ENCODE peak calls at places on chromosome 19, in five cellular contexts. L is heart right ventricle, O is HFF-Myc, G is HCT116, N is body of pancreas. X is an unnamed sample.

GRCh38 chr19:40594251-40594650 is 6.9 kb upstream of the LTBP4 start:
- DNase-seq in N (no peak), G (no peak), O (no peak), L (no peak), X (no peak)

GRCh38 chr19:10037367-10037766 is 24.1 kb downstream of the RDH8 start:
- DNase-seq in O (no peak), N (no peak), L (no peak), G (no peak), X (no peak)

GRCh38 chr19:32830231-32831014 is 39.1 kb downstream of the SLC7A9 start:
- DNase-seq in L (no peak), O (no peak), N (no peak), G (no peak), X (no peak)

GRCh38 chr19:13097331-13098258 is 5.1 kb downstream of the LYL1 start:
- DNase-seq in O (no peak), L (no peak), G (no peak), N (no peak), X (no peak)

GRCh38 chr19:12843999-12844732 is 5.9 kb downstream of the MAST1 start:
- DNase-seq in L (no peak), O (no peak), G (no peak), N (no peak), X (no peak)

GRCh38 chr19:27846944-27847343 is 1366.0 kb downstream of the UQCRFS1 start:
- DNase-seq in L (no peak), G (no peak), N (no peak), O (no peak), X (no peak)

GRCh38 chr19:13102666-13103584 is at the start of gene LYL1:
- DNase-seq in L (peak), N (peak), G (no peak), O (no peak), X (no peak)

GRCh38 chr19:48492925-48493717 is 18.5 kb downstream of the LMTK3 start:
- DNase-seq in G (peak), O (peak), N (peak), L (peak), X (peak)

GRCh38 chr19:55463583-55464031 is 944 bp downstream of the C19orf85 start:
- DNase-seq in O (no peak), N (no peak), L (no peak), G (no peak), X (no peak)

GRCh38 chr19:51750381-51751124 is 1.1 kb downstream of the FPR1 start:
- DNase-seq in L (no peak), N (no peak), G (no peak), O (no peak), X (no peak)

GRCh38 chr19:38247734-38248268 is 8.4 kb downstream of the PPP1R14A start:
- DNase-seq in O (no peak), L (no peak), G (no peak), N (peak), X (no peak)

GRCh38 chr19:1618157-1619093 is 13.2 kb upstream of the UQCR11 start:
- DNase-seq in G (peak), L (peak), O (no peak), N (peak), X (no peak)

GRCh38 chr19:17475541-17476115 is 5.3 kb downstream of the SLC27A1 start:
- DNase-seq in O (no peak), G (peak), N (peak), L (peak), X (no peak)

GRCh38 chr19:33638167-33639033 is 16.6 kb downstream of the CHST8 start:
- DNase-seq in G (no peak), O (no peak), N (no peak), L (no peak), X (no peak)

GRCh38 chr19:18113827-18114226 is 16.2 kb downstream of the MAST3 start:
- DNase-seq in L (no peak), O (no peak), G (no peak), N (no peak), X (no peak)

GRCh38 chr19:43290568-43291359 is 21.4 kb upstream of the PSG9 start:
- DNase-seq in N (no peak), O (peak), G (no peak), L (no peak), X (no peak)

GRCh38 chr19:2590630-2591399 is 111.7 kb downstream of the GNG7 start:
- DNase-seq in N (no peak), G (no peak), L (no peak), O (no peak), X (no peak)

GRCh38 chr19:17486545-17486944 is 16.2 kb downstream of the SLC27A1 start:
- DNase-seq in O (no peak), N (no peak), G (no peak), L (no peak), X (no peak)

GRCh38 chr19:55702131-55702627 is 27.2 kb downstream of the EPN1 start:
- DNase-seq in L (no peak), O (no peak), G (no peak), N (peak), X (no peak)

GRCh38 chr19:44800461-44800860 is 8.4 kb upstream of the BCAM start:
- DNase-seq in L (peak), G (no peak), N (peak), O (peak), X (peak)

GRCh38 chr19:13718733-13719132 is 45.6 kb upstream of the MRI1 start:
- DNase-seq in N (peak), O (no peak), L (no peak), G (no peak), X (peak)

GRCh38 chr19:44925114-44925891 is 10.9 kb downstream of the APOC1 start:
- DNase-seq in L (peak), N (peak), G (no peak), O (no peak), X (no peak)

GRCh38 chr19:7515091-7515470 is 822 bp upstream of the ZNF358 start:
- DNase-seq in O (no peak), N (no peak), G (no peak), L (peak), X (no peak)

GRCh38 chr19:58374200-58374599 is 6.6 kb downstream of the ZNF837 start:
- DNase-seq in L (no peak), G (no peak), N (no peak), O (no peak), X (no peak)

GRCh38 chr19:49497790-49498106 is 1.5 kb downstream of the RPS11 start:
- DNase-seq in N (no peak), O (no peak), G (no peak), L (no peak), X (no peak)

GRCh38 chr19:33248954-33249613 is 23.4 kb upstream of the SLC7A10 start:
- DNase-seq in L (no peak), O (no peak), G (no peak), N (no peak), X (no peak)

GRCh38 chr19:44050740-44051653 is 839 bp upstream of the ZNF223 start:
- DNase-seq in O (no peak), G (no peak), N (peak), L (no peak), X (no peak)

GRCh38 chr19:9507285-9507684 is 8.9 kb upstream of the ZNF560 start:
- DNase-seq in N (no peak), O (no peak), L (no peak), G (no peak), X (no peak)

GRCh38 chr19:1651061-1651547 is 1.3 kb downstream of the TCF3 start:
- DNase-seq in L (no peak), G (no peak), O (no peak), N (no peak), X (no peak)

GRCh38 chr19:15977690-15978089 is 28.9 kb downstream of the OR10H4 start:
- DNase-seq in O (no peak), G (no peak), L (no peak), N (no peak), X (no peak)

GRCh38 chr19:17953316-17953801 is 13.5 kb upstream of the KCNN1 start:
- DNase-seq in N (no peak), L (no peak), G (no peak), O (no peak), X (no peak)

GRCh38 chr19:17340871-17341357 is 3.6 kb downstream of the GTPBP3 start:
- DNase-seq in G (no peak), L (no peak), O (no peak), N (no peak), X (no peak)

GRCh38 chr19:3434630-3435553 is 45.4 kb downstream of the SMIM24 start:
- DNase-seq in O (peak), N (peak), G (peak), L (peak), X (peak)

GRCh38 chr19:37920591-37921450 is 13.8 kb downstream of the SIPA1L3 start:
- DNase-seq in G (no peak), N (peak), O (no peak), L (no peak), X (no peak)

GRCh38 chr19:6393074-6393981 is at the start of gene GTF2F1:
- DNase-seq in L (peak), N (peak), G (peak), O (peak), X (peak)
- TF ChIP-seq CTCF in L (no peak), N (no peak), G (no peak), O (no peak), X (peak)

GRCh38 chr19:19997656-19998268 is 41.5 kb downstream of the ZNF682 start:
- DNase-seq in L (peak), N (peak), G (no peak), O (no peak), X (no peak)
- TF ChIP-seq CTCF in L (peak), N (peak), G (peak), O (peak), X (peak)

GRCh38 chr19:47481460-47482052 is 2.5 kb downstream of the KPTN start:
- DNase-seq in N (no peak), O (no peak), G (no peak), L (no peak), X (no peak)

GRCh38 chr19:47479701-47480503 is 4.1 kb downstream of the KPTN start:
- DNase-seq in L (no peak), O (no peak), N (no peak), G (no peak), X (no peak)

GRCh38 chr19:47483800-47484690 is at the start of gene KPTN:
- DNase-seq in L (peak), G (peak), N (peak), O (peak), X (peak)

GRCh38 chr19:47483200-47483599 is 819 bp downstream of the KPTN start:
- DNase-seq in G (no peak), L (no peak), N (no peak), O (no peak), X (no peak)

DNA sequence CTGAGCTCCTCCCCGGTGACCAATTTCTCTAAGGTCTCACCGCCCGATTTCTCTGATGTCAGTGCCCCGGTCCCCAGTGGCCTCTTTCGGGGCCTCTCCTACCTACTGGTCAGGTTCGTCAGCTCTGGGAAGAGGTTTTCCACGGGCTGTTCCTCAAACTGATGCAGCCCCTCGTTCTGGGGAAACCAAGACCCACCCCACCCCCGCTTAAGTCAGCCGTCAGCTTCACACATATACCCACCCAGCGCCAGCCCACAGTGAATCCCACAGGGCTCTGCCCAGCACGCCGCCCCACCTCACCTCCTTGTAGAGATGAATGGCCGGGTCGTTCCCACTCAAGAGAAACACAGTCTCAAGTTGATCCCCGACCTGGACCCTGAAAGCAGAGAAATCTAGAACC is 3.4 kb downstream of the KPTN start:
- DNase-seq in O (no peak), N (no peak), G (no peak), L (no peak), X (no peak)
- TF ChIP-seq CTCF in O (no peak), N (no peak), G (no peak), L (no peak), X (no peak)

DNA sequence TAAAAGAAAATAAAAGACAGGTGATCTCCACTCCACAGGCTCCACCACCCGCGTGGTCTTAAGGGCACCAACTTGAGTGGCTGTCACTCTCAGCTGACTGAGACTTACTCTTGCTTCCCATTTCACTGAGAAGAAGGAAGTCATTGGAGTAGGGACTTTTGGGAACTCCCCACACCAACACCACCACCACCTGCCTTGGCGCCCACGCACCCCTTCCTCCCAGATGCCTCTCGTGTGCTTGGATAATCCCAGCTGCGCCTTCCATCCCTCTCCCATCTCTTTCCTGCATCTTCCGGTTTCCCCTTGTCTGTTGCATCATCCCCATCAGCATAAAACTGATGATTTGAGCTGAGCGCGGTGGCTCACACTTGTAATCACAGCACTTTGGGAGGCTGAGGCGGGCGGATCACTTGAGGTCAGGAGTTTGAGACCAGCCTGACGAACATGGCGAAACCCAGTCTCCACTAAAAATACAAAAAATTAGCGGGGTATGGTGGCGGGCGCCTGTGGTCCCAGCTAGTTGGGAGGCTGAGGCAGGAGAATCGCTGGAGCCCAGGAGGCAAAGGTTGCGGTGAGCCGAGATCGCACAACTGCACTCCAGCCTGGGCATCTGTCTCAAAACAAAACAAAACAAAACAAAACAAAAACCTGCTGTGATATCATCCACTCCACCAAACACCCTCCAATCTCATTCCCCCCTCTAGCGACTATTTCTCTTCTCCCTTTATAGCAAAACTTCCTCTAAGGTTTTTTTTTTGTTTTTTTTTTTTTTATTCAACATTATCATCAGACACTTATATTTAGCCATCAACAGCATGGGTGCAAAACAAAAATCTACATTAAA is 25.5 kb downstream of the AP2S1 start:
- DNase-seq in O (no peak), L (no peak), G (no peak), N (no peak), X (no peak)
- TF ChIP-seq CTCF in O (no peak), L (no peak), G (no peak), N (no peak), X (no peak)

GRCh38 chr19:5567971-5568407 is 236 bp upstream of the TINCR start:
- DNase-seq in O (no peak), L (no peak), G (no peak), N (no peak), X (no peak)

GRCh38 chr19:5571777-5572176 is 4.0 kb upstream of the TINCR start:
- DNase-seq in L (no peak), O (no peak), G (no peak), N (no peak), X (no peak)

GRCh38 chr19:5575553-5575952 is 7.8 kb upstream of the TINCR start:
- DNase-seq in O (no peak), L (no peak), N (no peak), G (no peak), X (no peak)

GRCh38 chr19:5567360-5567970 is at the start of gene TINCR:
- DNase-seq in O (no peak), N (no peak), G (no peak), L (no peak), X (no peak)

GRCh38 chr19:5572556-5573286 is 5.0 kb upstream of the TINCR start:
- DNase-seq in G (no peak), N (no peak), O (no peak), L (no peak), X (no peak)
- TF ChIP-seq CTCF in G (no peak), N (no peak), O (no peak), L (no peak), X (no peak)

GRCh38 chr19:24033962-24034342 is 53.0 kb upstream of the ZNF254 start:
- DNase-seq in N (peak), O (peak), G (no peak), L (peak), X (peak)
- TF ChIP-seq CTCF in N (no peak), O (no peak), G (no peak), L (no peak), X (no peak)